ENCODE peak calls at places on chromosomes 7 and 10, in nine cellular contexts. One of them, this sample, is unnamed.

GRCh38 chr7:150753826-150754603 is 16.8 kb downstream of the GIMAP5 start:
- DNase-seq in dorsolateral prefrontal cortex: no peak
- DNase-seq in IMR-90: no peak
- DNase-seq in AG10803: no peak
- DNase-seq in astrocyte of the cerebellum: no peak
- DNase-seq in left ventricle myocardium inferior: no peak
- DNase-seq in HFF-Myc: no peak
- DNase-seq in WTC11: no peak
- DNase-seq in psoas muscle: no peak
- DNase-seq in this sample: no peak

GRCh38 chr7:111827863-111828504 is 265.7 kb upstream of the IMMP2L start:
- DNase-seq in WTC11: no peak
- DNase-seq in astrocyte of the cerebellum: peak
- DNase-seq in left ventricle myocardium inferior: no peak
- DNase-seq in IMR-90: peak
- DNase-seq in HFF-Myc: peak
- DNase-seq in AG10803: peak
- DNase-seq in psoas muscle: no peak
- DNase-seq in dorsolateral prefrontal cortex: no peak
- DNase-seq in this sample: no peak

GRCh38 chr10:72322280-72323058 is 32.2 kb downstream of the DNAJB12 start:
- DNase-seq in astrocyte of the cerebellum: no peak
- DNase-seq in AG10803: no peak
- DNase-seq in IMR-90: no peak
- DNase-seq in HFF-Myc: no peak
- DNase-seq in WTC11: no peak
- DNase-seq in dorsolateral prefrontal cortex: no peak
- DNase-seq in left ventricle myocardium inferior: no peak
- DNase-seq in psoas muscle: no peak
- DNase-seq in this sample: no peak

GRCh38 chr7:74604326-74605020 is 53.0 kb upstream of the GTF2I start:
- DNase-seq in psoas muscle: peak
- DNase-seq in WTC11: no peak
- DNase-seq in astrocyte of the cerebellum: no peak
- DNase-seq in AG10803: no peak
- DNase-seq in IMR-90: no peak
- DNase-seq in dorsolateral prefrontal cortex: peak
- DNase-seq in left ventricle myocardium inferior: peak
- DNase-seq in HFF-Myc: no peak
- DNase-seq in this sample: no peak

GRCh38 chr7:139328375-139328774 is 12.8 kb upstream of the FMC1 start:
- DNase-seq in WTC11: no peak
- DNase-seq in astrocyte of the cerebellum: peak
- DNase-seq in HFF-Myc: peak
- DNase-seq in psoas muscle: no peak
- DNase-seq in IMR-90: peak
- DNase-seq in dorsolateral prefrontal cortex: no peak
- DNase-seq in AG10803: peak
- DNase-seq in left ventricle myocardium inferior: no peak
- DNase-seq in this sample: peak

GRCh38 chr10:12214763-12215218 is 18.8 kb downstream of the CDC123 start:
- DNase-seq in AG10803: peak
- DNase-seq in WTC11: no peak
- DNase-seq in left ventricle myocardium inferior: no peak
- DNase-seq in astrocyte of the cerebellum: peak
- DNase-seq in dorsolateral prefrontal cortex: peak
- DNase-seq in IMR-90: peak
- DNase-seq in psoas muscle: no peak
- DNase-seq in HFF-Myc: no peak
- DNase-seq in this sample: peak

GRCh38 chr7:101795461-101795860 is 22.0 kb upstream of the CUX1 start:
- DNase-seq in HFF-Myc: no peak
- DNase-seq in WTC11: no peak
- DNase-seq in AG10803: no peak
- DNase-seq in astrocyte of the cerebellum: no peak
- DNase-seq in psoas muscle: no peak
- DNase-seq in left ventricle myocardium inferior: no peak
- DNase-seq in dorsolateral prefrontal cortex: no peak
- DNase-seq in IMR-90: no peak
- DNase-seq in this sample: no peak

GRCh38 chr7:50207682-50208255 is 96.7 kb upstream of the IKZF1 start:
- DNase-seq in astrocyte of the cerebellum: no peak
- DNase-seq in WTC11: no peak
- DNase-seq in psoas muscle: no peak
- DNase-seq in dorsolateral prefrontal cortex: no peak
- DNase-seq in AG10803: no peak
- DNase-seq in HFF-Myc: no peak
- DNase-seq in IMR-90: no peak
- DNase-seq in left ventricle myocardium inferior: peak
- DNase-seq in this sample: no peak

GRCh38 chr10:103757531-103758293 is 97.7 kb downstream of the SH3PXD2A start:
- DNase-seq in dorsolateral prefrontal cortex: peak
- DNase-seq in astrocyte of the cerebellum: peak
- DNase-seq in HFF-Myc: peak
- DNase-seq in psoas muscle: peak
- DNase-seq in WTC11: peak
- DNase-seq in IMR-90: peak
- DNase-seq in AG10803: peak
- DNase-seq in left ventricle myocardium inferior: peak
- DNase-seq in this sample: no peak

GRCh38 chr10:11863353-11864105 is 40.4 kb downstream of the PROSER2 start:
- DNase-seq in dorsolateral prefrontal cortex: no peak
- DNase-seq in astrocyte of the cerebellum: no peak
- DNase-seq in psoas muscle: no peak
- DNase-seq in WTC11: no peak
- DNase-seq in left ventricle myocardium inferior: no peak
- DNase-seq in IMR-90: no peak
- DNase-seq in AG10803: no peak
- DNase-seq in HFF-Myc: no peak
- DNase-seq in this sample: no peak

GRCh38 chr10:23331567-23332290 is 12.9 kb downstream of the C10orf67 start:
- DNase-seq in dorsolateral prefrontal cortex: no peak
- DNase-seq in astrocyte of the cerebellum: no peak
- DNase-seq in WTC11: no peak
- DNase-seq in IMR-90: peak
- DNase-seq in HFF-Myc: no peak
- DNase-seq in AG10803: peak
- DNase-seq in left ventricle myocardium inferior: no peak
- DNase-seq in psoas muscle: no peak
- DNase-seq in this sample: no peak

GRCh38 chr7:24868724-24869123 is 111.3 kb downstream of the OSBPL3 start:
- DNase-seq in WTC11: no peak
- DNase-seq in astrocyte of the cerebellum: no peak
- DNase-seq in IMR-90: no peak
- DNase-seq in left ventricle myocardium inferior: no peak
- DNase-seq in AG10803: no peak
- DNase-seq in HFF-Myc: no peak
- DNase-seq in dorsolateral prefrontal cortex: no peak
- DNase-seq in psoas muscle: no peak
- DNase-seq in this sample: no peak

DNA sequence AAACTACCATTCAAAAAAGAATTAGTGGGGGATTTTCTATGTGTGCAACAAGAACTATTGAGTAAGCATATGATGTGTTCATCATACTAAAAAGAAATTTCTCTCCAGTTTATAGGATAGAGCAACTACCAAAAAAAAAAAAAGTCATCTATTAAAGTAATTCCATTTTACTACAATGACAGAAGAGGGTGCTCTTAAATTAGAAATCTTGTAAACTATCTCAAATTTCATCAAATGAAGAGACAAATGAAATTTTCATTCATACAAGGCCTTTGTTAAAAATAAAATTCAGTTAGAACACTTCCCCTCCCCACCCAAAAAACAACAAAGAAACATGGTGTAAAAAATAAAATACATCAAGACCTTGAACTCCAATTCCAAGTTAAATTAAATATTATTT is 195.4 kb upstream of the PLXDC2 start:
- DNase-seq in WTC11: no peak
- DNase-seq in astrocyte of the cerebellum: no peak
- DNase-seq in IMR-90: peak
- DNase-seq in psoas muscle: no peak
- DNase-seq in left ventricle myocardium inferior: no peak
- DNase-seq in dorsolateral prefrontal cortex: no peak
- DNase-seq in HFF-Myc: no peak
- DNase-seq in AG10803: peak
- DNase-seq in this sample: no peak
- TF ChIP-seq CTCF in WTC11: no peak
- TF ChIP-seq CTCF in astrocyte of the cerebellum: no peak
- TF ChIP-seq CTCF in IMR-90: peak
- TF ChIP-seq CTCF in psoas muscle: no peak
- TF ChIP-seq CTCF in left ventricle myocardium inferior: no peak
- TF ChIP-seq CTCF in dorsolateral prefrontal cortex: no peak
- TF ChIP-seq CTCF in HFF-Myc: no peak
- TF ChIP-seq CTCF in AG10803: peak
- TF ChIP-seq CTCF in this sample: peak

DNA sequence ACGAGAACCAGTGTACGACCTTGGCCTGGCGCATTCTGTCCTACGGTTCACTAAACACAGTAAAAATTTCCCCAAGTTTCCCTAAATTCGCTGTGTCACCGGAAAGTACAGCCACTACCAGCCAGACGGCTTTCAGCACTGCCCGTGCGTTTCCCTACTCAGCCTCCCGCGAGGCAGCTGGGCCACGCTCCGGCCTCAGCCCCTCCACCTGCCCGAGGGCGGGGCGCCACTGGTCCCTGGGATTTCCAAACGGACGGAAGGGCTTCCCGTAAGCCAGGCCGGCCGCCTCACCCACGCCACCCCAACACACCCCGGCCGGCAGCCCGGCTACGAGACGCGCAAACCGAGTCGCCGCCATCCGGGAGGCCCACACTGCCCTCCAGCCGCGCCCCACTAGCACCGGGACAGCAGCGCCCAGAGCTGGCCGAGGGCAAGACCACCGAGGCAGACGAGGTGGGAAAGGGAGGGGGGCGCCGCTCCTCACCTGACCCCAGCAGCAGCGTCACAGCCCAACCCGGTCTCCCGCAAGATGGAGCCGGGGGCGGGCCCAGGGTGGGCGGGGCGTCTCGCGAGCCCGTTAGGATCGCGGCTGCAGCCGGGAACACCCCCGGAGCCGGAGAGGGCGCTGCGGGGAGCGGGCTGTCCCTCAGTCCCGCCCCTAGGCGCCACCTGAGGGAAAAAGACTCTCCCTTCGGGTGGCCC is at the start of gene ANXA7:
- DNase-seq in psoas muscle: peak
- DNase-seq in HFF-Myc: no peak
- DNase-seq in dorsolateral prefrontal cortex: peak
- DNase-seq in AG10803: peak
- DNase-seq in left ventricle myocardium inferior: peak
- DNase-seq in IMR-90: peak
- DNase-seq in astrocyte of the cerebellum: peak
- DNase-seq in WTC11: peak
- DNase-seq in this sample: peak
- TF ChIP-seq CTCF in psoas muscle: peak
- TF ChIP-seq CTCF in HFF-Myc: no peak
- TF ChIP-seq CTCF in dorsolateral prefrontal cortex: peak
- TF ChIP-seq CTCF in AG10803: peak
- TF ChIP-seq CTCF in left ventricle myocardium inferior: peak
- TF ChIP-seq CTCF in IMR-90: peak
- TF ChIP-seq CTCF in astrocyte of the cerebellum: no peak
- TF ChIP-seq CTCF in WTC11: no peak
- TF ChIP-seq CTCF in this sample: peak

DNA sequence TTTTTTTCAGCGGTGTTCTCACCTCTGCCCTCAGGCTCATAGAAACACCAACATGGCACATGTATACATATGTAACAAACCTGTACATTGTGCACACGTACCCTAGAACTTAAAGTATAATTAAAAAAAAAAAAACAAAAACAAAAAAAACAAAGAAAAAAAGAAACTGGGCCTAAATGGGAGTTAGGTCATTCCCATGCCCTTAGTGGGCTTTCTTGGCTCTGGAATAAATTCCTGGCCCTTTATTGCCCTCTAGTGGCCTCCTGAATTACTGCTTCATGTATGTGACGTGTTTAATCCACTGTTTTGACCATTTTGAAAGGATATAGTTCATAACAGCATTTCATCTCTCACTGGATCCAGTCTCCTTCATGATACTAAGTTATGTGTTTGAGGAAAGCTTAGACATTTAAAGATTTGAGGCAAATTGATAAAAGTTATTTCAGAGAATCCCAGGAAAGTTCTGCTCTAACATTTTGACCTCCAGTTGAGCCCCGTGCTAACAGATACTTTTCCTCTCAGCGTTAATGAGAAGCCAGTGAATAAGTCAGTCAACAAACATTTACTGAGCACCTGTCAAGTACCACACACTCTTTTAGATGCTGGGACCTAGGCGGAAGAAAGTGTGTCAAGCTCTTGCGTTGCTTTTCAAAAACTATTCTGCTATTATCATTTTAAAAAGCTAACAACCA is 54.7 kb upstream of the SYPL1 start:
- DNase-seq in dorsolateral prefrontal cortex: peak
- DNase-seq in psoas muscle: no peak
- DNase-seq in astrocyte of the cerebellum: peak
- DNase-seq in AG10803: peak
- DNase-seq in IMR-90: peak
- DNase-seq in left ventricle myocardium inferior: no peak
- DNase-seq in WTC11: peak
- DNase-seq in HFF-Myc: peak
- DNase-seq in this sample: peak
- TF ChIP-seq CTCF in dorsolateral prefrontal cortex: peak
- TF ChIP-seq CTCF in psoas muscle: peak
- TF ChIP-seq CTCF in astrocyte of the cerebellum: peak
- TF ChIP-seq CTCF in AG10803: peak
- TF ChIP-seq CTCF in IMR-90: peak
- TF ChIP-seq CTCF in left ventricle myocardium inferior: peak
- TF ChIP-seq CTCF in WTC11: peak
- TF ChIP-seq CTCF in HFF-Myc: peak
- TF ChIP-seq CTCF in this sample: peak

GRCh38 chr7:41628926-41629325 is 74.0 kb downstream of the INHBA start:
- DNase-seq in WTC11: no peak
- DNase-seq in AG10803: peak
- DNase-seq in IMR-90: peak
- DNase-seq in left ventricle myocardium inferior: no peak
- DNase-seq in HFF-Myc: no peak
- DNase-seq in psoas muscle: no peak
- DNase-seq in dorsolateral prefrontal cortex: no peak
- DNase-seq in astrocyte of the cerebellum: no peak
- DNase-seq in this sample: no peak

GRCh38 chr7:41629711-41630111 is 73.2 kb downstream of the INHBA start:
- DNase-seq in dorsolateral prefrontal cortex: no peak
- DNase-seq in IMR-90: peak
- DNase-seq in left ventricle myocardium inferior: no peak
- DNase-seq in WTC11: no peak
- DNase-seq in psoas muscle: no peak
- DNase-seq in HFF-Myc: peak
- DNase-seq in AG10803: peak
- DNase-seq in astrocyte of the cerebellum: no peak
- DNase-seq in this sample: peak

GRCh38 chr7:41630741-41631140 is 72.1 kb downstream of the INHBA start:
- DNase-seq in left ventricle myocardium inferior: no peak
- DNase-seq in AG10803: no peak
- DNase-seq in HFF-Myc: no peak
- DNase-seq in astrocyte of the cerebellum: no peak
- DNase-seq in IMR-90: no peak
- DNase-seq in WTC11: no peak
- DNase-seq in dorsolateral prefrontal cortex: no peak
- DNase-seq in psoas muscle: no peak
- DNase-seq in this sample: no peak

GRCh38 chr7:41624818-41625217 is 78.1 kb downstream of the INHBA start:
- DNase-seq in HFF-Myc: peak
- DNase-seq in psoas muscle: no peak
- DNase-seq in astrocyte of the cerebellum: no peak
- DNase-seq in dorsolateral prefrontal cortex: no peak
- DNase-seq in WTC11: no peak
- DNase-seq in IMR-90: peak
- DNase-seq in AG10803: peak
- DNase-seq in left ventricle myocardium inferior: no peak
- DNase-seq in this sample: no peak

GRCh38 chr7:41627921-41628320 is 75.0 kb downstream of the INHBA start:
- DNase-seq in left ventricle myocardium inferior: no peak
- DNase-seq in WTC11: no peak
- DNase-seq in HFF-Myc: no peak
- DNase-seq in astrocyte of the cerebellum: no peak
- DNase-seq in psoas muscle: no peak
- DNase-seq in AG10803: no peak
- DNase-seq in IMR-90: no peak
- DNase-seq in dorsolateral prefrontal cortex: no peak
- DNase-seq in this sample: no peak
- TF ChIP-seq CTCF in left ventricle myocardium inferior: no peak
- TF ChIP-seq CTCF in WTC11: no peak
- TF ChIP-seq CTCF in HFF-Myc: no peak
- TF ChIP-seq CTCF in astrocyte of the cerebellum: no peak
- TF ChIP-seq CTCF in psoas muscle: no peak
- TF ChIP-seq CTCF in AG10803: no peak
- TF ChIP-seq CTCF in IMR-90: no peak
- TF ChIP-seq CTCF in dorsolateral prefrontal cortex: no peak
- TF ChIP-seq CTCF in this sample: no peak